ENCODE peak calls at places on chromosomes 16 and 17, in seven cellular contexts. I is tibial artery; C is right atrium auricular region; B is kidney; K is effector memory CD4-positive, alpha-beta T cell; M is lung; E is neuronal stem cell. Y is an unnamed sample. For H3K4me1, the result is how much of the 10 kb centered on the place peaks cover.

GRCh38 chr17:146983-147761 is 9.8 kb downstream of the SCGB1C2 start:
- DNase-seq in B (peak), C (peak), K (no peak), E (no peak), I (no peak), M (no peak), Y (peak)

GRCh38 chr17:32007463-32008298 is 498 bp downstream of the LRRC37B start:
- DNase-seq in I (peak), K (peak), M (no peak), B (peak), E (peak), C (no peak), Y (peak)

GRCh38 chr17:59254742-59255141 is 34.4 kb downstream of the GDPD1 start:
- DNase-seq in K (no peak), B (no peak), I (no peak), M (no peak), C (no peak), E (no peak), Y (no peak)

GRCh38 chr17:45294506-45294905 is 22.3 kb downstream of the MAP3K14 start:
- DNase-seq in M (peak), I (no peak), C (no peak), E (no peak), K (no peak), B (peak), Y (no peak)

GRCh38 chr17:83201206-83202001 is 122.0 kb downstream of the METRNL start:
- DNase-seq in E (no peak), M (no peak), I (peak), K (no peak), B (peak), C (no peak), Y (no peak)

GRCh38 chr17:41768682-41769288 is 17.7 kb downstream of the JUP start:
- DNase-seq in C (no peak), M (no peak), B (no peak), I (no peak), K (no peak), E (no peak), Y (no peak)

GRCh38 chr17:61155590-61156181 is 244.0 kb upstream of the TBX2 start:
- DNase-seq in K (no peak), M (no peak), C (no peak), E (no peak), B (no peak), I (no peak), Y (no peak)

GRCh38 chr17:63223212-63223911 is 222.7 kb downstream of the CYB561 start:
- DNase-seq in K (no peak), C (no peak), B (no peak), I (no peak), E (no peak), M (no peak), Y (no peak)

GRCh38 chr17:42536372-42537155 is 523 bp downstream of the NAGLU start:
- DNase-seq in C (peak), K (peak), I (peak), B (peak), E (no peak), M (peak), Y (peak)

GRCh38 chr16:82016268-82016667 is 5.0 kb upstream of the SDR42E1 start:
- DNase-seq in M (no peak), B (no peak), I (no peak), C (no peak), E (no peak), K (no peak), Y (no peak)

GRCh38 chr17:31917065-31917529 is 15.6 kb upstream of the UTP6 start:
- DNase-seq in C (no peak), B (no peak), E (no peak), I (no peak), K (no peak), M (no peak), Y (no peak)

GRCh38 chr17:74430706-74431567 is 951 bp upstream of the GPRC5C start:
- DNase-seq in E (peak), I (peak), C (peak), M (peak), B (peak), K (no peak), Y (peak)

GRCh38 chr16:55225972-55226542 is 97.9 kb upstream of the IRX6 start:
- DNase-seq in M (no peak), B (no peak), K (no peak), I (no peak), C (no peak), E (no peak), Y (no peak)

GRCh38 chr17:48510381-48510760 is 20.4 kb downstream of the HOXB1 start:
- DNase-seq in E (no peak), K (no peak), M (no peak), C (no peak), B (no peak), I (no peak), Y (no peak)
- H3K4me3 ChIP-seq in E (no peak), K (no peak), M (no peak), C (no peak), B (no peak), I (no peak), Y (no peak)

GRCh38 chr17:16251556-16251955 is 34.5 kb downstream of the PIGL start:
- DNase-seq in K (no peak), C (no peak), I (no peak), M (no peak), E (no peak), B (no peak), Y (no peak)

GRCh38 chr17:16247589-16247984 is 30.6 kb downstream of the PIGL start:
- DNase-seq in E (no peak), K (no peak), I (no peak), C (no peak), M (no peak), B (no peak), Y (no peak)

GRCh38 chr17:16255481-16255901 is 38.5 kb downstream of the PIGL start:
- DNase-seq in B (peak), K (no peak), C (peak), E (peak), M (peak), I (peak), Y (no peak)

GRCh38 chr17:16250635-16251034 is 33.6 kb downstream of the PIGL start:
- DNase-seq in C (no peak), K (no peak), I (no peak), B (no peak), M (no peak), E (no peak), Y (no peak)

DNA sequence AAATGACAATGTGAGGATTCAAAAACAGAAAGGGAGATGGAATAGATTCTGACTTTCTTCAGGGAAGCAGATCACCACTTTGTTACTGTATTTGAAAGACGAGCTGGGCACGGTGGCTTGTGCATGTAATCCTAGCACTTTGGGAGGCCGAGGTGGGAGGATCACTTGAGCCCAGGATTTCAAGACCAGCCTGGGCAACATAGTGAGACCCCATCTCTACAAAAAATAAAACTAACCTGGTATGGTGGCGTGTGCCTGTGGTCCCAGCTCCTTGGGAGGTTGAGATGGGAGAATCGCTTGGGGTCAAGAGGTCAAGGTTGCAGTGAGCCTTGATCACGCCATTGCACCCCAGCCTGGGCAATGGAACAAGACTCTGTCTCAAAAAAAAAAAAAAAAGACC is 34.0 kb downstream of the PIGL start:
- DNase-seq in B (no peak), C (no peak), I (no peak), E (no peak), K (no peak), M (no peak), Y (no peak)
- H3K4me1 ChIP-seq in B (under half), C (under half), I (under half), E (under half), K (under half), M (under half), Y (under half)

DNA sequence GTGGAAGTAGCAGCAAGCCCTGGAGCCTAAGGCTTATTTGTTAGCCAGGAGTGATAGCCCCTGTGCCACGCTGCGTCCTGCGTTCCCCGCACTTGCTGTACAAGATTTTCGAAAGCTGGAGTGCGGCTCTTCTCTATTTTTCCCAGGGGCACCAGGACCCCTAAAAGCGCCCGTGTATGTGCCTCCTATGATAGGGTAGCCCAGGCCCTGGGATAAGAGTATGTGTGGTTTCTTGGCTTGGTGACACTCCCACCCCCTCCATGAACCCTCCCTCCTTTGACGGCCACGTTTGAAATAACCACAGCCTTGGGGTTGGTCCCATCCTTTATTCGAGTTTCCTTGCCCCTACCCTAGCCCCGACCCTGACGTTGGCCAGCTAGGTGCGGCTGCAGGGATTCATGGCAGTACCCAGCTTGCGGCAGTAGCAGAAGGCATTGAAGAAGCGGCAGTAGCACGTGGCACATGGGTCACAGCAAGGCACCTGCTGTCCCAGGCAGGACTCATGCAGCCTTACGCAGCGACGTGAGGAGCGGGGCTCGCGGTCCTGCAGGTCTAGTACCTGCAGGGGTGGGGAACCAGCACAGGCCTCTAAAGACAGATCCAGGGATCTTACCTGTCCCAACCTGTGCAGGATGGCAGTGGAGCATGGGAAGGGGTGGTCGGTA is 955 bp downstream of the AGRP start:
- DNase-seq in C (no peak), M (no peak), K (no peak), E (no peak), B (no peak), I (no peak), Y (no peak)
- H3K4me3 ChIP-seq in C (peak), M (no peak), K (peak), E (peak), B (peak), I (peak), Y (peak)

DNA sequence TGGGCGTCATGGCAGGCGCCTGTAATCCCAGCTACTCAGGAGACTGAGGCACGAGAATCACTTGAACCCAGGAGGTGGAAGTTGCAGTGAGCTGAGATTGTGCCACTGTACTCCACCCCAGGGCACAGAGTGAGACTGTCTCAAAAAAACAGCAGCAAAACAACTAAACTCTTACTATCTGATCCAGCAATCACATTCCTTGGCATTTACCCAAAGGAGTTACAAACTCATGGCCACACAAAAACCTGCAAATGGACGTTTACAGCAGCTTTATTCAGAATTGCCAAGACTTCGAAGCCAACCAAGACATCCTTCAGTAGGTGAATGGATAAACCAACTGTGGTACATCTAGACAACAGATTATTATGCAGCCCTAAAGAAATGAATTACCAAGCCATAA is 4.0 kb downstream of the SIAH1 start:
- DNase-seq in K (no peak), I (no peak), B (no peak), E (no peak), M (no peak), C (no peak), Y (no peak)
- H3K4me1 ChIP-seq in K (under half), I (under half), B (under half), E (under half), M (under half), C (half or more), Y (under half)

DNA sequence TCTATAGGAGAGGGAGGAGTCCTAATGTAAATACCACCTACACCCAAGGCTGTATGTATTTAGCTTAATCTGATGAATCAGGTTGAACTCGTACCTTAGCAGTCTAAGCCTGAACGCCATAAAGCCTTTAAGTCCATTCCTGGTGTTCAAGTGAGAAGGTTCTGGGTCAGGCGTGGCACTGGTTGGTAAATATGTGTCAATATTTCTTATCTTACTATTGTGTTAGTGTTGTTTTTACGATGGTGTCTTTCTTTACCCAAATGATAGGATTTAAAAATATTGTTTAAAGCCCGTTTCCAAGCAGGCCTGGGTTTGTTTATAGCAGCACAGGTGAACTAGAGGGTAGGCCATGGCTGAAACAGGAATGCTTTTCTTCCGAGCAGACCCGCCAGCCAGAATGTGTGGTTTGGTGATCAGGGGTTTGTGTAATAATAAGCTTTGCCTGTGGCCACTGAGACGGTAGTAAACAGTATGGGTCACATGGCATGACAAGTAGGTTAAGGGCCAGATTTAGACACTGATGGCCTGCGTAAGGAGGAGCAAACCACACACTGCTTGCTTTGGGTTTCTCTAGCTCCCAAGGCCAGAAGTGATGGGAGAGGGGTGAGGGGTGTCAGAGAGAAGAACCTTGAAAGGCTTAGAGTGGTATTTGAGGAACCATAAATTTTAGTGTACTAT is 3.3 kb downstream of the TMEM94 start:
- DNase-seq in E (no peak), C (no peak), K (no peak), I (no peak), M (no peak), B (no peak), Y (peak)
- H3K4me3 ChIP-seq in E (no peak), C (no peak), K (no peak), I (no peak), M (no peak), B (no peak), Y (no peak)

GRCh38 chr17:77418609-77419008 is 277.8 kb downstream of the SEC14L1 start:
- DNase-seq in K (no peak), I (no peak), E (no peak), C (no peak), M (no peak), B (peak), Y (no peak)

GRCh38 chr17:77420804-77421634 is 280.2 kb downstream of the SEC14L1 start:
- DNase-seq in I (no peak), M (no peak), C (no peak), B (no peak), K (peak), E (no peak), Y (no peak)

GRCh38 chr17:77420476-77420803 is 279.7 kb downstream of the SEC14L1 start:
- DNase-seq in I (no peak), B (no peak), C (no peak), E (no peak), M (no peak), K (no peak), Y (no peak)

GRCh38 chr17:77419095-77419494 is 278.3 kb downstream of the SEC14L1 start:
- DNase-seq in E (no peak), K (no peak), I (no peak), B (no peak), C (no peak), M (no peak), Y (no peak)

DNA sequence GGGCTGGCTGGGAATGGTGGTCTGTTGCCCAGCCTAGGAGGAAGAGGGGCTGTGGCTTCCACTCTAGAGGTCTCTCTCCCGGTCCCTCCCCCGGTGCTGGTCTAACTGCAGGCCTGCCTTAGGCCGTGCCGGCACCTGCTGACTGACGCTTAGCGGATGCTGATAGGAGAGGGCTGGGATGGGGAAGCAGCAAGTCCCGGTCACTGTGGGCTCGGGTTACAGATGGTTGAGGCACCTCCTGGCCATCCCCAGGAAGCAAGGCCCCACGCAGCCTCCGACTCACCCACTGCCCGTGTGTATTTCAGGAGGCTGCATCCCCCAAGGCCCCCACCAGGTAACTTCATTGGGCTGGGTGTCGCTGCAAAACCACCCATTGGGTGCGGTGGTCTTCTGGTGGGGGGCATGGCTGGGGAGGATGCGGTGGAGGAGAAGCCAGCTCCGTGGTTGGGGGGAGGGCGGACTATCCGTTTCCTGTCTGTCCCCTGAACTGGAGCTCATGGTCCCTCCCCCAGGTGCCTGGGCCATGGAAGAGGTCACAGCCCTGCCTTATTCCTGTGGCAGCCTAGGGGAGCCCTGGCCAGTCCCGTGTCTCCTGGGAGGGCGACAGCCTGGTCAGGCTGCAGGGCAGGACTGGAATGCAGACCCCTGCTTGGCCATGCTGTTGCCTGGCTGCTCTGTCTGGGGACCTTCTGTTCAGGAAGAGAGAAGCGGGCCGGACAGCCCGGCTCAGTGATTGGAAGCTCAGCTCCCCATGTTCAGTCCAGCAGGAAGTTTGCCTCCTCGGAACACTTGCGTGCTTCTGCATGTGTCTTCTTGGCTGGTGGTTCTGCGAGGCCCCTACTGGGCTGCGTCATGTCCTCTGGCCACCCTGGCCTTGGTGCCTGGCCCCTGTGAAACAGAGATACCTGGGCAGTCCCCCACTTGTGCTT is 279.0 kb downstream of the SEC14L1 start:
- DNase-seq in C (no peak), E (no peak), K (no peak), I (no peak), B (no peak), M (no peak), Y (peak)
- H3K4me1 ChIP-seq in C (half or more), E (under half), K (half or more), I (under half), B (under half), M (under half), Y (half or more)

DNA sequence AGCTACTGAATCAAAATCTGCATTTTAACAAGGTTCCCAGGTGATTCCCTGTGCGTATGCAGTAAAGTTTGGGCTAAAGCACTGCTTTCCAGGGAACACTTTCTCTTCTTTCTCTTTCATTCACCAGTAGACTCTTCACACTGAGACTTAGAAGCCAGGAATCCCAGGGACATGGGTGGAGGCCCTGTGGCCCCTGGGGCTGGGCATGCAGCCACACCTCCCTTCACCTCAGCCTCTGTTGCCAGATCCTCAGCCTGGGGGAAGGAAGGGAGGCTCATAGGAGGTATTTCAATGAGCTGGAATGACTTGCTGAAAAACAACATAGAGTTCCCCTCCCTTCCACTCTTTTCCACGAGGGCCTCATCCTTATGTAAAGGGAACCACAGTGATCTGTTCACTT is 1.2 kb downstream of the G6PC3 start:
- DNase-seq in C (no peak), E (no peak), K (no peak), I (no peak), B (peak), M (no peak), Y (no peak)
- H3K4me3 ChIP-seq in C (peak), E (peak), K (peak), I (peak), B (peak), M (no peak), Y (peak)

DNA sequence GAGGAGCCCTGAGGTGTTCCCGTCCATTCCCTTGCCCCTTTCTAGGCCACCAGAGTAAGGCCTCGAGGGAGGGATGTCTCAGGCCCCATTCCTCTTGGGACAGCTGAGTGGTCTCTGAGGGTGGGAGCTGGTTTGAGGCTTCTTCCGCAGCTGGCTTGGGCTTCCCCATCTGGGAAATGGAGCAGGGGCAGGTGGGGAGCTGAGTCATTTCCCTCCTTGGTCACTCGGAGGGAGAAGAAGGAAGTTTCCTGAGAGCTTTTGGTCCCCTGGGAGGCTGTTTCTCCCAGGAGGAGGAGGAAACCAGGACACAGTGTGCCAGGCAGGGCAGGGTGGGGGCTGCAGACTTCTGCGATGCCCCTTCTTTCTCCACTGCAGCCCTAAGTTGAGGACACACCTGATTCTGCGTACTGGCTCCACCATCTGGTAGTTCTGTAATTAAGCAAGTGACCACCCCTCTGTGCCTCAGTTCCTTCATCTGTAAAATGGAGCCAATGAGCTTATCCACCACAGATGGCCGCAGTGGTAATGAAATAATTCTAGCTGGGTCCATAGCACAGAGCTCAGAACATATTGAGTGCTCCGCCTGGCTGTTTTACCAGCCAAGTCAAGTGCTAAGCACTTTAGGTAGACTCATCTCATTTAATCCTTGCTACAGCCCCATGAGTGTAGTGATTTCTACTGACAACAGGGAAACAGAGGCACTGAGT is 1.5 kb upstream of the KCNJ12 start:
- DNase-seq in I (no peak), C (no peak), B (peak), M (no peak), E (no peak), K (no peak), Y (no peak)
- H3K4me1 ChIP-seq in I (under half), C (half or more), B (under half), M (under half), E (under half), K (under half), Y (under half)

GRCh38 chr16:14606102-14606501 is 24.0 kb downstream of the PARN start:
- DNase-seq in B (no peak), M (no peak), I (no peak), K (no peak), C (peak), E (no peak), Y (no peak)
- H3K4me3 ChIP-seq in B (no peak), M (no peak), I (no peak), K (no peak), C (no peak), E (no peak), Y (no peak)

Y was measured in Caco-2.